ENCODE peak calls at places on chromosomes 12 and 14, in five cellular contexts. X is posterior vena cava, O is IMR-90, P is EH, D is ELF-1. J is an unnamed sample.

GRCh38 chr12:108689314-108690190 is 41.8 kb downstream of the CORO1C start:
- DNase-seq in X (no peak), O (peak; percentile 55), P (peak; percentile 39), D (no peak), J (no peak)

GRCh38 chr12:92629349-92630065 is 73.3 kb upstream of the PLEKHG7 start:
- DNase-seq in X (no peak), O (peak; percentile 58), P (peak; percentile 60), D (no peak), J (no peak)

GRCh38 chr12:107134558-107134957 is 41.2 kb upstream of the CRY1 start:
- DNase-seq in X (no peak), O (no peak), P (no peak), D (peak; percentile 57), J (no peak)

GRCh38 chr14:51865953-51866747 is 5.7 kb downstream of the GNG2 start:
- DNase-seq in X (no peak), O (no peak), P (no peak), D (peak; percentile 64), J (no peak)

GRCh38 chr12:8911606-8912268 is 2.6 kb upstream of the PHC1 start:
- DNase-seq in X (no peak), O (no peak), P (peak; percentile 20), D (peak; percentile 35), J (no peak)

GRCh38 chr14:100725587-100726387 is 905 bp upstream of the DLK1 start:
- DNase-seq in X (no peak), O (no peak), P (no peak), D (no peak), J (no peak)

GRCh38 chr14:76267322-76268012 is 108.5 kb upstream of the ESRRB start:
- DNase-seq in X (no peak), O (peak; percentile 21), P (peak; percentile 52), D (peak; percentile 50), J (no peak)

GRCh38 chr12:92745874-92746553 is 43.2 kb downstream of the PLEKHG7 start:
- DNase-seq in X (peak; percentile 96), O (peak; percentile 97), P (peak; percentile 95), D (peak; percentile 33), J (no peak)

GRCh38 chr12:75725505-75726120 is 214.2 kb upstream of the KRR1 start:
- DNase-seq in X (no peak), O (peak; percentile 74), P (peak; percentile 71), D (peak; percentile 21), J (no peak)

GRCh38 chr14:89444536-89445125 is 27.6 kb upstream of the FOXN3 start:
- DNase-seq in X (no peak), O (peak; percentile 23), P (peak; percentile 35), D (no peak), J (peak; percentile 37)

GRCh38 chr14:74863274-74863673 is 12.7 kb downstream of the PROX2 start:
- DNase-seq in X (peak; percentile 81), O (no peak), P (no peak), D (no peak), J (no peak)

GRCh38 chr14:76227450-76228050 is 75.8 kb downstream of the GPATCH2L start:
- DNase-seq in X (no peak), O (peak; percentile 90), P (peak; percentile 74), D (no peak), J (no peak)

GRCh38 chr14:95196268-95196667 is 38.9 kb upstream of the DICER1 start:
- DNase-seq in X (no peak), O (no peak), P (no peak), D (no peak), J (no peak)

GRCh38 chr14:30525833-30526232 is 33.1 kb upstream of the G2E3 start:
- DNase-seq in X (no peak), O (peak; percentile 14), P (peak; percentile 46), D (peak; percentile 13), J (no peak)

GRCh38 chr14:89915114-89915878 is 39.2 kb downstream of the EFCAB11 start:
- DNase-seq in X (no peak), O (peak; percentile 80), P (peak; percentile 73), D (peak; percentile 61), J (no peak)

GRCh38 chr12:114616081-114616480 is 67.9 kb downstream of the TBX3 start:
- DNase-seq in X (no peak), O (no peak), P (no peak), D (no peak), J (no peak)